ENCODE peak calls at places on chromosomes 11 and 22, in seven cellular contexts. D is BE2C, T is IMR-90, G is brain microvascular endothelial cell, Y is thyroid gland, R is NB4, V is BJ. O is an unnamed sample.

GRCh38 chr11:63834532-63835155 is 4.3 kb upstream of the MARK2 start:
- DNase-seq in D (no peak), T (no peak), G (no peak), Y (no peak), R (no peak), V (no peak), O (no peak)

GRCh38 chr11:14969922-14970323 is 2.2 kb downstream of the CALCA start:
- DNase-seq in D (peak), T (peak), G (peak), Y (peak), R (peak), V (no peak), O (no peak)

GRCh38 chr22:29555065-29555644 is 1.6 kb upstream of the THOC5 start:
- DNase-seq in D (no peak), T (peak), G (no peak), Y (peak), R (no peak), V (peak), O (no peak)

GRCh38 chr11:15843309-15843857 is 513.0 kb downstream of the SOX6 start:
- DNase-seq in D (peak), T (peak), G (no peak), Y (no peak), R (no peak), V (no peak), O (no peak)

GRCh38 chr11:15266999-15267398 is 152.3 kb downstream of the INSC start:
- DNase-seq in D (no peak), T (no peak), G (no peak), Y (no peak), R (no peak), V (no peak), O (no peak)

GRCh38 chr22:17268501-17269223 is 49.4 kb upstream of the ADA2 start:
- DNase-seq in D (no peak), T (no peak), G (no peak), Y (no peak), R (no peak), V (no peak), O (no peak)

GRCh38 chr11:11444027-11444799 is 91.2 kb upstream of the CSNK2A3 start:
- DNase-seq in D (no peak), T (peak), G (peak), Y (peak), R (no peak), V (no peak), O (peak)

GRCh38 chr11:78576549-78577097 is 2.0 kb upstream of the NARS2 start:
- DNase-seq in D (no peak), T (no peak), G (no peak), Y (no peak), R (peak), V (no peak), O (no peak)

GRCh38 chr11:108007819-108008218 is 879 bp upstream of the CUL5 start:
- DNase-seq in D (no peak), T (no peak), G (no peak), Y (no peak), R (no peak), V (no peak), O (no peak)

GRCh38 chr11:94988748-94989147 is 15.2 kb downstream of the KDM4D start:
- DNase-seq in D (no peak), T (no peak), G (no peak), Y (no peak), R (no peak), V (no peak), O (no peak)

GRCh38 chr11:17000987-17001386 is 13.2 kb downstream of the PLEKHA7 start:
- DNase-seq in D (no peak), T (no peak), G (no peak), Y (no peak), R (no peak), V (no peak), O (no peak)

GRCh38 chr11:64123102-64123434 is 42.8 kb downstream of the MACROD1 start:
- DNase-seq in D (peak), T (no peak), G (no peak), Y (peak), R (no peak), V (no peak), O (no peak)

GRCh38 chr22:41290262-41291221 is 4.6 kb upstream of the RANGAP1 start:
- DNase-seq in D (no peak), T (peak), G (peak), Y (peak), R (no peak), V (peak), O (peak)

GRCh38 chr22:49502126-49502826 is 325.4 kb downstream of the BRD1 start:
- DNase-seq in D (no peak), T (no peak), G (peak), Y (no peak), R (peak), V (no peak), O (peak)

GRCh38 chr11:12769834-12770345 is 95.7 kb downstream of the TEAD1 start:
- DNase-seq in D (no peak), T (peak), G (peak), Y (no peak), R (peak), V (peak), O (peak)

GRCh38 chr11:109680127-109680526 is 258.1 kb downstream of the C11orf87 start:
- DNase-seq in D (no peak), T (peak), G (peak), Y (no peak), R (no peak), V (no peak), O (peak)

GRCh38 chr22:19523240-19524169 is 705 bp downstream of the CLDN5 start:
- DNase-seq in D (no peak), T (peak), G (no peak), Y (no peak), R (no peak), V (no peak), O (no peak)

GRCh38 chr11:112237451-112237850 is 11.2 kb downstream of the PTS start:
- DNase-seq in D (no peak), T (no peak), G (no peak), Y (no peak), R (no peak), V (no peak), O (no peak)

GRCh38 chr11:38824573-38824972 is 2226.5 kb upstream of the RAG2 start:
- DNase-seq in D (no peak), T (peak), G (no peak), Y (no peak), R (peak), V (no peak), O (no peak)

GRCh38 chr11:72693271-72693968 is 19.2 kb upstream of the PDE2A start:
- DNase-seq in D (no peak), T (no peak), G (no peak), Y (no peak), R (no peak), V (no peak), O (no peak)

GRCh38 chr11:78786086-78786485 is 211.4 kb upstream of the NARS2 start:
- DNase-seq in D (peak), T (peak), G (no peak), Y (no peak), R (no peak), V (no peak), O (no peak)

GRCh38 chr22:43996170-43996980 is 27.7 kb upstream of the PARVB start:
- DNase-seq in D (no peak), T (no peak), G (no peak), Y (peak), R (no peak), V (no peak), O (no peak)

GRCh38 chr11:65132238-65132987 is 1.9 kb downstream of the SYVN1 start:
- DNase-seq in D (no peak), T (no peak), G (no peak), Y (no peak), R (peak), V (no peak), O (no peak)

GRCh38 chr11:35029979-35030378 is 109.0 kb upstream of the CD44 start:
- DNase-seq in D (no peak), T (peak), G (peak), Y (no peak), R (peak), V (no peak), O (no peak)

GRCh38 chr22:27896251-27896650 is 22.8 kb downstream of the PITPNB start:
- DNase-seq in D (no peak), T (no peak), G (no peak), Y (no peak), R (no peak), V (no peak), O (no peak)
- H3K4me3 ChIP-seq in D (no peak), T (no peak), G (no peak), Y (no peak), R (no peak), V (no peak), O (no peak)

GRCh38 chr11:76773921-76774361 is 9.2 kb upstream of the TSKU start:
- DNase-seq in D (no peak), T (no peak), G (no peak), Y (peak), R (no peak), V (no peak), O (no peak)

GRCh38 chr11:76771446-76772099 is 11.6 kb upstream of the TSKU start:
- DNase-seq in D (no peak), T (no peak), G (no peak), Y (no peak), R (no peak), V (no peak), O (no peak)

GRCh38 chr11:76772100-76772782 is 10.9 kb upstream of the TSKU start:
- DNase-seq in D (no peak), T (peak), G (no peak), Y (no peak), R (no peak), V (no peak), O (no peak)

GRCh38 chr11:76770642-76771445 is 12.3 kb upstream of the TSKU start:
- DNase-seq in D (no peak), T (peak), G (peak), Y (peak), R (peak), V (peak), O (peak)

DNA sequence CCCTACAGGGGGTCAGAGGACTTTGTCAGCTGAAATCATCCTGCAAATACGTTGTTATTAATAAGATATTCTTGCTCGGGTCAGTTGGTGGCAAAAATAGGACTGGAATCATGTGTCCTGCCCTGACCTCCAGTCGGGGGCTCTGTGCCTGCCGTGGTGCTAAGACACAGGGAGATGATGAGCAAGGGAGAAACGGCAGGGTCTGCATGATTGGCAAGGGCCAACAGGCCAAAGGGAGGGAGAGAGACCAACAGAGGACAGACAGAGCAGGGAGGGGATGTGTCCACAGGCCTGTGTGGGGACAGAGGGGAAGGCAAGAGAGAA is 10.4 kb upstream of the TSKU start:
- DNase-seq in D (no peak), T (no peak), G (no peak), Y (no peak), R (no peak), V (no peak), O (no peak)
- TF ChIP-seq CTCF in D (no peak), T (no peak), G (no peak), Y (no peak), R (no peak), V (no peak), O (no peak)

GRCh38 chr11:133936136-133936535 is 20.6 kb downstream of the IGSF9B start:
- DNase-seq in D (peak), T (no peak), G (no peak), Y (no peak), R (peak), V (no peak), O (no peak)
- H3K4me3 ChIP-seq in D (peak), T (no peak), G (no peak), Y (no peak), R (no peak), V (no peak), O (no peak)

GRCh38 chr11:76445122-76446084 is 585 bp downstream of the EMSY start:
- DNase-seq in D (peak), T (peak), G (peak), Y (peak), R (peak), V (peak), O (peak)
- TF ChIP-seq CTCF in D (peak), T (peak), G (peak), Y (no peak), R (no peak), V (no peak), O (peak)

GRCh38 chr22:46081831-46082210 is 68.5 kb upstream of the PPARA start:
- DNase-seq in D (peak), T (no peak), G (no peak), Y (no peak), R (no peak), V (no peak), O (no peak)
- H3K4me3 ChIP-seq in D (peak), T (no peak), G (peak), Y (peak), R (no peak), V (peak), O (no peak)

GRCh38 chr11:28518825-28519224 is 410.6 kb downstream of the METTL15 start:
- DNase-seq in D (no peak), T (no peak), G (no peak), Y (no peak), R (no peak), V (no peak), O (no peak)
- TF ChIP-seq CTCF in D (no peak), T (no peak), G (no peak), Y (no peak), R (no peak), V (no peak), O (no peak)

DNA sequence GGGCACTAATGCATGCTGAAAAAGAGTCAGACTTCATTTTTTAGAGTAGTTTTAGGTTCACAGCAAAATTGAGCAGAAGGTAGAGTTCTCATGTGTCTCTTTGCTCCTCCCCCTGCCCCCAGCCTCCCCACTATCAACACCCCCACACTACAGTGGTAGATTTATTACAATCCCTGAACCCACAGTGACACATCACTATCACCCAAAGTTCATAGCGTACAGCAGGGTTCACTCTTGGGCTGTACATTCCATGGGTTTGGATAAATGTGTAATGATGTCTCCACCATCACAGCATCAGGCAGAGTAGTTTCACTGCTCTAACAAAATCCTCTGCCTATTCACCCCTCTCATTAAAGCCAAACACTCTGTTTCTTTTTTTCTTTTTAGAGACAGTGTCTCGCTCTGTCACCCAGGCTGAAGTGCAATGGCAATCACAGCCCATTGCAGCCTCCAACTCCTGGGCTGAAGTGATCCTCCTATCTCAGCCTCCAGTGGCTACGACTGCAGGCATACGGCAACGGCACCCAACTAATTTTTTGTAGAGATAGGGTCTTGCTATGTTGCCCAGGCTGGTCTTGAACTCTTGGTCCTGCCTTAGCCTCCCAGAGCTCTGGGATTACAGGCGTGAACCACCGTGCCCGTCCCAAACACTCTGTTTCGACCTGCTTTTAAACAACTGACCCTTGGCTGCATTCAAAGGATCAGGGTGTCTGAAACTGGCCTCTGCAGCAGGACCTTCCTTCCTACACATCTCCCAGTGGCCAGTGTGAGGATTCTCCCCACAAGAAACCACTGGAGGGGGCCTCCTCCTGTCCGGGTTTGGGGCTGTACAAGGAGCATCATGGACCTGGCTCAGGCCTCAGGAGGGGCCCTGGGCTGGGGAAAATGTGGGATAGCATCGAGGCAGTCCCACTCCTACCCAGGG is 4.2 kb downstream of the BEST1 start:
- DNase-seq in D (no peak), T (no peak), G (no peak), Y (no peak), R (peak), V (no peak), O (no peak)
- H3K4me3 ChIP-seq in D (no peak), T (no peak), G (no peak), Y (no peak), R (no peak), V (no peak), O (no peak)

DNA sequence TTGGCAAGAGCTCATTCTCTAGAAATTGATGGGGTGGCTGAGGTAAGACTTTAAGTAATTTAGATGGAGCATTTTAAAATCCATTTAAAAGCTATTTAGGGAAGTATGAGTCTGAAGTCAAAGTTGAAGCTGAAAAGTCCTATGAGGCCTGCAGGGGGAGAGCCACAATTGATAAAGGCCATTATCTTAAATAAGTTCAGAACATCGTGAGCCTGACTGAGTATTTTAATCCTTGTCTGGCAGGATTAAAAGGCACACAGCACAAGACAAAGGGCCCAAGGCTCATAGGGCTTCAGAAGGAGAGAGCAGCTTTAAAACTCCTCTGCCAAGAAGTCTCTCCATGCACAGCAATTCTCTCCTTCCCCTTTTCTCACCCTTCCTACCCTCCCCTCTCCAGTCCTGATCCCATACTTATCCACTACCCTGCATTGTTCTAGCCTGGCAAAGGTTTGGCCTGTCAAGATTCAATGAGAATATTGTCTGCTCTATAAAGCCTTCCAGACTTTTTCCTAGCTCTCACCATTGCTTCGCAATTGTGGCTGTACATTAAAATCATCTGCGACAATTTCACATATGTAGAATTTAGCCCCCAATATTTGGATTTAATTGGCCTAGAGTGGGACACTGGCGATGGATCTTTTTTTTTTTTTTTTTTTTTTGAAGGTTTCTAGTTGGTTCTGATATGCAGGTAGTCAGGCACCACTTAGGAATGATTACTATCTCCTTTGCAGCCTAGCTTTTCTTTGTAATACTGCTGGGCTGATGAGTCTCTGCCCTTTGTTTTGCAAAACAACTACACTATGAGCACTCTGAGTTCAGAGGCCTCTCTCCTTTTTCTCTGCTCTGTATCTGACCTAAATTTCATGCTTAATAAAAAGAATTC is 1312.8 kb downstream of the FAM181B start:
- DNase-seq in D (no peak), T (no peak), G (no peak), Y (no peak), R (no peak), V (no peak), O (peak)
- TF ChIP-seq CTCF in D (no peak), T (no peak), G (no peak), Y (no peak), R (no peak), V (no peak), O (peak)

DNA sequence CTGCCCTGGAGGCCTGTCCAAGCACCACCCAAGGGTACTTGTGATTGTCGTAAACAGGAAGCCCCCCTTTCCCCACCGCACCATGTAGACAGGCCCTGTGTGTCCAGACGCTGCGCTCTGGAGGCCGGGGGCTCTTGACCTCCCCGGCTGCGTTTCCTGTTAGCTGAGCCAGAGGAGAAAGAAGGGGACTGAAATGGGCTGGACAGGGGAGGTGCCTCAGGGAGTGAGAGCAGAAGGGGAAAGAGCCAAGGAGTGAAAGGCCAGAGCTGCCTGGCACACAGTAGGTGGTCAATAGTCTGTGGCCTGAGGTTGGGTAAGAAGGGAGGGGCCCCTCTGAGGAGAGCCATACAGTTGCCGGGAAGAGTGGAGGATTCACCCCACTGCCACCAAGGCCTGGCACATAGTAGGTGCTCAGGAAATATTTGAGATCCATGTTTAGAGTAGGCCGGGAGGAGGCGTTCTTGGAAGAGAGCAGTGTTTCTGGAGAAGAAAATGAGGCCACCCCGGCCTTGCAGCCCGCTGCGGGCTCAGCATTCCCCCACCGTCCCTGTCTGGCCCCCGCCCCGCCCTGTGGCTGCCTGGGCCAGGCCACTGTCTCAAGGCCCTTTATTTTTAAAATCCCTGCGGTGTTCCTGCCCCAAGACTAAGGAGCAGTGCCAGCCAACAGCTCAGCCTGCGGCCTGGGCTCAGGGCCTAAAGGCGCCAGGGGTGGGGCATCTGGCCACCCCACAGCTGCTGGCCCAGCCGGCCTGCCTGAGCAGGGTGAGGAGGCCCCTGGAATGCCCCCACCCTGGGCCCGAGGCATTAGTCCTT is 13.6 kb upstream of the CDC42EP1 start:
- DNase-seq in D (no peak), T (peak), G (no peak), Y (peak), R (no peak), V (no peak), O (no peak)
- H3K4me3 ChIP-seq in D (no peak), T (no peak), G (no peak), Y (no peak), R (no peak), V (no peak), O (no peak)